ENCODE peak calls at places on chromosomes 4 and X, in eight cellular contexts. Z is activated CD4-positive, alpha-beta T cell treated with anti-CD3 and anti-CD28 coated beads, Interleukin-2, amount 50 U/mL, for 24 hours; G is NCI-H1105 treated with DMSO at 0.1 percent for 48 hours; Q is ecto neural progenitor cell; E is activated CD4-positive, CD25-positive, alpha-beta regulatory T cell; Y is NCI-H526 treated with DMSO at 0.1 percent for 48 hours; F is head of caudate nucleus; I is lower lobe of right lung. L is an unnamed sample.

GRCh38 chr4:10118355-10119004 is 1.9 kb upstream of the WDR1 start:
- DNase-seq in Z (no peak), G (no peak), Q (no peak), E (no peak), Y (no peak), F (no peak), I (no peak), L (no peak)

GRCh38 chr4:25976780-25977179 is 62.8 kb downstream of the SMIM20 start:
- DNase-seq in Z (no peak), G (no peak), Q (no peak), E (no peak), Y (no peak), F (no peak), I (no peak), L (no peak)

GRCh38 chrX:69032601-69033000 is 132.7 kb downstream of the PJA1 start:
- DNase-seq in Z (no peak), G (no peak), Q (peak; percentile 36), E (no peak), Y (no peak), F (no peak), I (no peak), L (no peak)

GRCh38 chr4:75817901-75818300 is 84.4 kb downstream of the PPEF2 start:
- DNase-seq in Z (no peak), G (no peak), Q (no peak), E (no peak), Y (no peak), F (no peak), I (no peak), L (no peak)

GRCh38 chrX:102067966-102068723 is 57.3 kb upstream of the TCEAL2 start:
- DNase-seq in Z (no peak), G (peak; percentile 48), Q (no peak), E (no peak), Y (peak; percentile 5), F (peak; percentile 49), I (no peak), L (peak; percentile 29)

GRCh38 chrX:54043696-54044125 is 562 bp downstream of the PHF8 start:
- DNase-seq in Z (no peak), G (peak; percentile 35), Q (no peak), E (peak; percentile 14), Y (peak; percentile 34), F (peak; percentile 57), I (no peak), L (peak; percentile 17)

GRCh38 chrX:131067846-131068745 is 9.9 kb downstream of the ARHGAP36 start:
- DNase-seq in Z (no peak), G (no peak), Q (peak; percentile 53), E (no peak), Y (no peak), F (no peak), I (no peak), L (no peak)

GRCh38 chr4:119016636-119017035 is 119.0 kb upstream of the MYOZ2 start:
- DNase-seq in Z (no peak), G (no peak), Q (no peak), E (no peak), Y (no peak), F (no peak), I (no peak), L (peak; percentile 25)

GRCh38 chrX:33194289-33194688 is 17.1 kb downstream of the DMD start:
- DNase-seq in Z (no peak), G (no peak), Q (no peak), E (no peak), Y (no peak), F (no peak), I (no peak), L (no peak)

GRCh38 chrX:51894697-51895336 is 1.4 kb downstream of the MAGED1 start:
- DNase-seq in Z (no peak), G (peak; percentile 43), Q (no peak), E (no peak), Y (no peak), F (peak; percentile 45), I (no peak), L (peak; percentile 37)

GRCh38 chrX:100931925-100932285 is 3.2 kb upstream of the XKRX start:
- DNase-seq in Z (no peak), G (no peak), Q (no peak), E (no peak), Y (no peak), F (no peak), I (no peak), L (no peak)

GRCh38 chr4:98283219-98284199 is 22.3 kb downstream of the RAP1GDS1 start:
- DNase-seq in Z (no peak), G (no peak), Q (no peak), E (no peak), Y (no peak), F (no peak), I (no peak), L (peak; percentile 38)

GRCh38 chr4:6633091-6633906 is 7.2 kb upstream of the MRFAP1 start:
- DNase-seq in Z (no peak), G (no peak), Q (no peak), E (no peak), Y (peak; percentile 75), F (no peak), I (no peak), L (peak; percentile 16)

GRCh38 chrX:110180176-110180927 is 137.5 kb downstream of the AMMECR1 start:
- DNase-seq in Z (no peak), G (no peak), Q (no peak), E (no peak), Y (no peak), F (no peak), I (no peak), L (peak; percentile 89)

GRCh38 chrX:134460861-134461218 is 875 bp downstream of the HPRT1 start:
- DNase-seq in Z (no peak), G (peak; percentile 4), Q (no peak), E (no peak), Y (peak; percentile 5), F (no peak), I (no peak), L (peak; percentile 20)

GRCh38 chrX:95762716-95763115 is 921.9 kb upstream of the DIAPH2 start:
- DNase-seq in Z (no peak), G (no peak), Q (no peak), E (no peak), Y (no peak), F (no peak), I (no peak), L (no peak)

GRCh38 chrX:69321789-69322188 is 156.5 kb upstream of the PJA1 start:
- DNase-seq in Z (no peak), G (no peak), Q (no peak), E (no peak), Y (no peak), F (no peak), I (no peak), L (no peak)

GRCh38 chrX:48511561-48511960 is 2.8 kb downstream of the PORCN start:
- DNase-seq in Z (no peak), G (no peak), Q (no peak), E (no peak), Y (no peak), F (peak; percentile 26), I (no peak), L (no peak)

GRCh38 chr4:173528378-173529321 is 1.4 kb downstream of the HAND2 start:
- DNase-seq in Z (no peak), G (no peak), Q (peak; percentile 61), E (no peak), Y (no peak), F (no peak), I (no peak), L (peak; percentile 56)

GRCh38 chr4:155759372-155760252 is 791 bp downstream of the GUCY1B1 start:
- DNase-seq in Z (no peak), G (peak; percentile 18), Q (peak; percentile 80), E (no peak), Y (no peak), F (peak; percentile 83), I (peak; percentile 65), L (peak; percentile 39)

GRCh38 chr4:1029957-1030520 is 18.6 kb downstream of the FGFRL1 start:
- DNase-seq in Z (no peak), G (no peak), Q (peak; percentile 58), E (no peak), Y (no peak), F (no peak), I (no peak), L (no peak)

GRCh38 chrX:103513067-103513466 is 6.2 kb downstream of the RAB40A start:
- DNase-seq in Z (no peak), G (no peak), Q (no peak), E (no peak), Y (no peak), F (no peak), I (no peak), L (no peak)

GRCh38 chr4:183747931-183748664 is 89.0 kb downstream of the TRAPPC11 start:
- DNase-seq in Z (no peak), G (peak; percentile 27), Q (no peak), E (no peak), Y (no peak), F (no peak), I (no peak), L (no peak)

GRCh38 chr4:165828928-165829327 is 44.1 kb upstream of the TLL1 start:
- DNase-seq in Z (no peak), G (peak; percentile 4), Q (no peak), E (no peak), Y (no peak), F (no peak), I (no peak), L (no peak)

GRCh38 chrX:150482537-150483217 is 85.7 kb upstream of the MTM1 start:
- DNase-seq in Z (peak; percentile 5), G (no peak), Q (no peak), E (no peak), Y (no peak), F (peak; percentile 67), I (no peak), L (peak; percentile 70)

GRCh38 chr4:13733817-13734216 is 106.3 kb upstream of the BOD1L1 start:
- DNase-seq in Z (no peak), G (no peak), Q (no peak), E (no peak), Y (no peak), F (no peak), I (no peak), L (no peak)

GRCh38 chr4:172986114-172986513 is 182.5 kb upstream of the GALNT7 start:
- DNase-seq in Z (no peak), G (no peak), Q (no peak), E (no peak), Y (no peak), F (no peak), I (no peak), L (no peak)

L was measured in fibroblast of mammary gland.